ENCODE peak calls at places on chromosomes 4 and X, in six cellular contexts. One of them, this sample, is unnamed.

GRCh38 chrX:102708900-102709299 is 3.3 kb upstream of the GPRASP2 start:
- DNase-seq in IMR-90: no peak
- DNase-seq in breast epithelium: no peak
- DNase-seq in A549: no peak
- DNase-seq in HFFc6: no peak
- DNase-seq in cardiac fibroblast: no peak
- DNase-seq in this sample: no peak

GRCh38 chr4:125322363-125322730 is 7.6 kb downstream of the FAT4 start:
- DNase-seq in IMR-90: peak; percentile 35
- DNase-seq in breast epithelium: no peak
- DNase-seq in A549: no peak
- DNase-seq in HFFc6: peak; percentile 13
- DNase-seq in cardiac fibroblast: peak; percentile 86
- DNase-seq in this sample: no peak

GRCh38 chr4:170014359-170015008 is 11.7 kb downstream of the MFAP3L start:
- DNase-seq in IMR-90: no peak
- DNase-seq in breast epithelium: no peak
- DNase-seq in A549: no peak
- DNase-seq in HFFc6: no peak
- DNase-seq in cardiac fibroblast: peak; percentile 17
- DNase-seq in this sample: no peak

GRCh38 chrX:151537572-151537971 is 25.9 kb upstream of the PASD1 start:
- DNase-seq in IMR-90: no peak
- DNase-seq in breast epithelium: no peak
- DNase-seq in A549: no peak
- DNase-seq in HFFc6: no peak
- DNase-seq in cardiac fibroblast: no peak
- DNase-seq in this sample: no peak

GRCh38 chrX:29478336-29479069 is 736.9 kb upstream of the MAGEB2 start:
- DNase-seq in IMR-90: peak; percentile 26
- DNase-seq in breast epithelium: no peak
- DNase-seq in A549: peak; percentile 25
- DNase-seq in HFFc6: peak; percentile 35
- DNase-seq in cardiac fibroblast: peak; percentile 50
- DNase-seq in this sample: peak; percentile 57

GRCh38 chrX:77442728-77443127 is 4.5 kb upstream of the FGF16 start:
- DNase-seq in IMR-90: peak; percentile 81
- DNase-seq in breast epithelium: no peak
- DNase-seq in A549: peak; percentile 11
- DNase-seq in HFFc6: peak; percentile 88
- DNase-seq in cardiac fibroblast: peak; percentile 79
- DNase-seq in this sample: no peak

GRCh38 chr4:158128540-158128939 is 44.3 kb downstream of the GASK1B start:
- DNase-seq in IMR-90: no peak
- DNase-seq in breast epithelium: no peak
- DNase-seq in A549: no peak
- DNase-seq in HFFc6: no peak
- DNase-seq in cardiac fibroblast: no peak
- DNase-seq in this sample: no peak

GRCh38 chr4:122163301-122163700 is 11.2 kb downstream of the BLTP1 start:
- DNase-seq in IMR-90: no peak
- DNase-seq in breast epithelium: no peak
- DNase-seq in A549: no peak
- DNase-seq in HFFc6: no peak
- DNase-seq in cardiac fibroblast: no peak
- DNase-seq in this sample: no peak

GRCh38 chr4:139872274-139872673 is 206.7 kb downstream of the MGST2 start:
- DNase-seq in IMR-90: peak; percentile 97
- DNase-seq in breast epithelium: no peak
- DNase-seq in A549: no peak
- DNase-seq in HFFc6: peak; percentile 96
- DNase-seq in cardiac fibroblast: peak; percentile 98
- DNase-seq in this sample: no peak

DNA sequence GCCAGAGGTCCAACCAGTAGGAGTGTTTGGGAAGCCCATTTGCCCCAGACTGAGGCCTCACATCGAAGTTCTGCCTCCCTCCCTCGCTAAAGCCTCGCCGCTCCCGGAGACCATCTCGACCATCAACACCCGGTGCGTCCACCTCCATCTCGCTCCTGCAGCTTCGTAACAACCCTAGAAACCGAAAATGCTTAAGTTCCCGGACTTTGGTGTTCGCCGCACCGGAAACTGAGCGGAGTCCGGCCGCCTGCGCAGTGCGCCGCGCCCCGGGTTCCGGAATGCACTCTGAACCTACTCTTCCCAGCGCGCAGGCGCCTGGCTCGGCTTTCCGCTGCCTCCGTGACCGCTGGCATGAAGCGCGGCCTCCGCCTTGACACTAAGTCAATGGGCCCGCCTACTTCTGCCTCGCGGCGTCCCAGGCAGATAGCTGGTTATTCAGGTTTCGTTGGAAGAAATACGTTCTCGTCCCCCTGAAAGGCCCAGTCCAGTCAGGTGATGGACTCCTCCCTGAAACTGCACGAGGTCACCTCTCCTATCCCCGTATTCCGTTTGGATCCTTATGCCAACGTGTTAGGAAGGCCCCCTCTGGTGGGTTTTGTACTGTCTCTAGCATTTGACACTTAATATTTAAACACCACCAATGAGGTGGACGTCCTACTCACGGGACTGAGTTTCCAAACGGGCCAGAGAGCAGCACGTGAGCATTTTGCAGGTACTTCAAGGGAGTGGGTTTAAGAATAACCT is 21.4 kb downstream of the FABP2 start:
- DNase-seq in IMR-90: peak; percentile 89
- DNase-seq in breast epithelium: peak; percentile 96
- DNase-seq in A549: peak; percentile 66
- DNase-seq in HFFc6: peak; percentile 89
- DNase-seq in cardiac fibroblast: peak; percentile 94
- DNase-seq in this sample: peak; percentile 90
- TF ChIP-seq CTCF in IMR-90: no peak
- TF ChIP-seq CTCF in breast epithelium: no peak
- TF ChIP-seq CTCF in A549: peak; percentile 10
- TF ChIP-seq CTCF in HFFc6: peak; percentile 50
- TF ChIP-seq CTCF in cardiac fibroblast: no peak
- TF ChIP-seq CTCF in this sample: no peak

GRCh38 chrX:16946361-16946964 is at the start of gene REPS2:
- DNase-seq in IMR-90: peak; percentile 18
- DNase-seq in breast epithelium: peak; percentile 87
- DNase-seq in A549: peak; percentile 79
- DNase-seq in HFFc6: peak; percentile 3
- DNase-seq in cardiac fibroblast: peak; percentile 49
- DNase-seq in this sample: peak; percentile 85
- TF ChIP-seq CTCF in IMR-90: no peak
- TF ChIP-seq CTCF in breast epithelium: no peak
- TF ChIP-seq CTCF in A549: no peak
- TF ChIP-seq CTCF in HFFc6: no peak
- TF ChIP-seq CTCF in cardiac fibroblast: no peak
- TF ChIP-seq CTCF in this sample: no peak

DNA sequence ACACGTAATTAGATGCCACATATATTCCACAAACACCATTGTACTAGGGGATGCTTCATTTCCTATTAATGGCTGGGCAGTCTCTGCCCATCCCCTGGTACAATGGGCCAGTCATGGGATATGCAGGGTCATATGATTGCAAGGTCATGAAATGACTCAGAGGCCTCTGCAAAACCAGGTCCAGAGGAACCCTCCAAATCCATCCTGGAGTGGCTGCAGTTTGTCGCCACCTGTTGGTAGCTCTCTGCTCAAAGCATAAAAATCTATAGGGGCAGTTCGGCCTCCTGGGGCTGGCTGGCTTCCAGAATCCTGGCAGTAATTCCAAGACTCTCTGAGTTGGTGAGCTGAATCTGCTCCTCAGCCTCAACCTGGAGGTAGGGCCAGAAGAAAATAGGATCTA is 22.9 kb upstream of the PUDP start:
- DNase-seq in IMR-90: no peak
- DNase-seq in breast epithelium: no peak
- DNase-seq in A549: no peak
- DNase-seq in HFFc6: no peak
- DNase-seq in cardiac fibroblast: peak; percentile 28
- DNase-seq in this sample: no peak
- TF ChIP-seq CTCF in IMR-90: peak; percentile 27
- TF ChIP-seq CTCF in breast epithelium: no peak
- TF ChIP-seq CTCF in A549: peak; percentile 15
- TF ChIP-seq CTCF in HFFc6: peak; percentile 51
- TF ChIP-seq CTCF in cardiac fibroblast: no peak
- TF ChIP-seq CTCF in this sample: peak; percentile 12

GRCh38 chrX:131752493-131753198 is 208.8 kb downstream of the OR13H1 start:
- DNase-seq in IMR-90: peak; percentile 88
- DNase-seq in breast epithelium: peak; percentile 81
- DNase-seq in A549: no peak
- DNase-seq in HFFc6: no peak
- DNase-seq in cardiac fibroblast: no peak
- DNase-seq in this sample: no peak

GRCh38 chrX:131746491-131746968 is 202.7 kb downstream of the OR13H1 start:
- DNase-seq in IMR-90: peak; percentile 86
- DNase-seq in breast epithelium: peak; percentile 85
- DNase-seq in A549: peak; percentile 47
- DNase-seq in HFFc6: no peak
- DNase-seq in cardiac fibroblast: no peak
- DNase-seq in this sample: peak; percentile 17

GRCh38 chrX:131745942-131746489 is 202.1 kb downstream of the OR13H1 start:
- DNase-seq in IMR-90: no peak
- DNase-seq in breast epithelium: no peak
- DNase-seq in A549: no peak
- DNase-seq in HFFc6: no peak
- DNase-seq in cardiac fibroblast: no peak
- DNase-seq in this sample: no peak

GRCh38 chrX:131747173-131747572 is 203.3 kb downstream of the OR13H1 start:
- DNase-seq in IMR-90: peak; percentile 90
- DNase-seq in breast epithelium: peak; percentile 79
- DNase-seq in A549: peak; percentile 62
- DNase-seq in HFFc6: no peak
- DNase-seq in cardiac fibroblast: no peak
- DNase-seq in this sample: peak; percentile 21
- TF ChIP-seq CTCF in IMR-90: peak; percentile 71
- TF ChIP-seq CTCF in breast epithelium: no peak
- TF ChIP-seq CTCF in A549: peak; percentile 69
- TF ChIP-seq CTCF in HFFc6: no peak
- TF ChIP-seq CTCF in cardiac fibroblast: no peak
- TF ChIP-seq CTCF in this sample: peak; percentile 29

GRCh38 chr4:123662827-123663226 is 266.2 kb downstream of the SPRY1 start:
- DNase-seq in IMR-90: no peak
- DNase-seq in breast epithelium: no peak
- DNase-seq in A549: no peak
- DNase-seq in HFFc6: no peak
- DNase-seq in cardiac fibroblast: no peak
- DNase-seq in this sample: no peak

GRCh38 chr4:123661080-123661737 is 264.6 kb downstream of the SPRY1 start:
- DNase-seq in IMR-90: peak; percentile 33
- DNase-seq in breast epithelium: no peak
- DNase-seq in A549: peak; percentile 10
- DNase-seq in HFFc6: peak; percentile 10
- DNase-seq in cardiac fibroblast: peak; percentile 64
- DNase-seq in this sample: no peak

GRCh38 chr4:123659262-123659661 is 262.7 kb downstream of the SPRY1 start:
- DNase-seq in IMR-90: no peak
- DNase-seq in breast epithelium: no peak
- DNase-seq in A549: no peak
- DNase-seq in HFFc6: no peak
- DNase-seq in cardiac fibroblast: no peak
- DNase-seq in this sample: no peak

DNA sequence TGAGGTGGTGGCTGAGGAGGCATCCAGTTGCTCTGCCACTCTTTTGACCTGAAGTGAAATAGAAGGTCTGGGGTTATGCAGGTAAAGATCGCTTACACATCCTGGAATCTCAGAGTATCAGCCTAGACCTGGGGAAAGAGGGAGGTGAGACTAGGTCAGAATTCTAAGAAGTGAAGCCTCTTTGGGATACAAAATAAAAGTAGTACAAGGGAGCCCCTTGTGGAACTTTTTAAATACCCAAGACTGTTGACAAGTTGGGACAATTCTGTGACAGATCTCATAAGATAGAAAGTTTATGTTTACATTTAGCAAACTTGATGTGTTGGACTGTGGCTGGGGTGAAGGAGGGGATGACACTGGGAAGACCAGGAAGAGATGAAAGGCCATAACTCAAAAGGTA is 263.2 kb downstream of the SPRY1 start:
- DNase-seq in IMR-90: no peak
- DNase-seq in breast epithelium: no peak
- DNase-seq in A549: no peak
- DNase-seq in HFFc6: no peak
- DNase-seq in cardiac fibroblast: peak; percentile 42
- DNase-seq in this sample: no peak
- TF ChIP-seq CTCF in IMR-90: peak; percentile 41
- TF ChIP-seq CTCF in breast epithelium: peak; percentile 13
- TF ChIP-seq CTCF in A549: peak; percentile 45
- TF ChIP-seq CTCF in HFFc6: peak; percentile 66
- TF ChIP-seq CTCF in cardiac fibroblast: peak; percentile 17
- TF ChIP-seq CTCF in this sample: no peak

GRCh38 chr4:153545822-153546221 is 79.7 kb downstream of the TMEM131L start:
- DNase-seq in IMR-90: no peak
- DNase-seq in breast epithelium: no peak
- DNase-seq in A549: no peak
- DNase-seq in HFFc6: no peak
- DNase-seq in cardiac fibroblast: no peak
- DNase-seq in this sample: no peak

GRCh38 chr4:153543351-153543750 is 77.2 kb downstream of the TMEM131L start:
- DNase-seq in IMR-90: no peak
- DNase-seq in breast epithelium: no peak
- DNase-seq in A549: no peak
- DNase-seq in HFFc6: no peak
- DNase-seq in cardiac fibroblast: no peak
- DNase-seq in this sample: no peak

GRCh38 chr4:153541426-153542096 is 75.4 kb downstream of the TMEM131L start:
- DNase-seq in IMR-90: peak; percentile 95
- DNase-seq in breast epithelium: no peak
- DNase-seq in A549: no peak
- DNase-seq in HFFc6: peak; percentile 91
- DNase-seq in cardiac fibroblast: peak; percentile 80
- DNase-seq in this sample: no peak

GRCh38 chr4:153542131-153542530 is 76.0 kb downstream of the TMEM131L start:
- DNase-seq in IMR-90: no peak
- DNase-seq in breast epithelium: no peak
- DNase-seq in A549: no peak
- DNase-seq in HFFc6: no peak
- DNase-seq in cardiac fibroblast: no peak
- DNase-seq in this sample: no peak

GRCh38 chr4:153542835-153543234 is 76.7 kb downstream of the TMEM131L start:
- DNase-seq in IMR-90: no peak
- DNase-seq in breast epithelium: no peak
- DNase-seq in A549: no peak
- DNase-seq in HFFc6: no peak
- DNase-seq in cardiac fibroblast: no peak
- DNase-seq in this sample: no peak
- TF ChIP-seq CTCF in IMR-90: no peak
- TF ChIP-seq CTCF in breast epithelium: no peak
- TF ChIP-seq CTCF in A549: no peak
- TF ChIP-seq CTCF in HFFc6: peak; percentile 48
- TF ChIP-seq CTCF in cardiac fibroblast: peak; percentile 12
- TF ChIP-seq CTCF in this sample: no peak